ENCODE peak calls at places on chromosomes 13 and 19, in ten cellular contexts. One of them, this sample, is unnamed.

GRCh38 chr13:77846173-77846572 is 72.5 kb downstream of the EDNRB start:
- DNase-seq in NCI-H774: no peak
- DNase-seq in stimulated activated CD4-positive, alpha-beta T cell treated with anti-CD3 and anti-CD28 coated beads, Interleukin-4, amount 100 ng/mL, for 24 hours: no peak
- DNase-seq in T-helper 2 cell: no peak
- DNase-seq in breast epithelium: no peak
- DNase-seq in A172: no peak
- DNase-seq in pancreas: no peak
- DNase-seq in neuronal stem cell: no peak
- DNase-seq in astrocyte of the spinal cord: no peak
- DNase-seq in brain microvascular endothelial cell: no peak
- DNase-seq in this sample: no peak

GRCh38 chr19:1422360-1422759 is 15.0 kb downstream of the DAZAP1 start:
- DNase-seq in NCI-H774: no peak
- DNase-seq in stimulated activated CD4-positive, alpha-beta T cell treated with anti-CD3 and anti-CD28 coated beads, Interleukin-4, amount 100 ng/mL, for 24 hours: no peak
- DNase-seq in T-helper 2 cell: no peak
- DNase-seq in breast epithelium: no peak
- DNase-seq in A172: no peak
- DNase-seq in pancreas: no peak
- DNase-seq in neuronal stem cell: no peak
- DNase-seq in astrocyte of the spinal cord: no peak
- DNase-seq in brain microvascular endothelial cell: no peak
- DNase-seq in this sample: no peak

GRCh38 chr19:51123381-51124186 is 1.1 kb upstream of the SIGLEC9 start:
- DNase-seq in NCI-H774: no peak
- DNase-seq in stimulated activated CD4-positive, alpha-beta T cell treated with anti-CD3 and anti-CD28 coated beads, Interleukin-4, amount 100 ng/mL, for 24 hours: peak; percentile 38
- DNase-seq in T-helper 2 cell: no peak
- DNase-seq in breast epithelium: no peak
- DNase-seq in A172: no peak
- DNase-seq in pancreas: no peak
- DNase-seq in neuronal stem cell: no peak
- DNase-seq in astrocyte of the spinal cord: no peak
- DNase-seq in brain microvascular endothelial cell: no peak
- DNase-seq in this sample: no peak

GRCh38 chr13:94968040-94968756 is 255.9 kb upstream of the SOX21 start:
- DNase-seq in NCI-H774: no peak
- DNase-seq in stimulated activated CD4-positive, alpha-beta T cell treated with anti-CD3 and anti-CD28 coated beads, Interleukin-4, amount 100 ng/mL, for 24 hours: no peak
- DNase-seq in T-helper 2 cell: no peak
- DNase-seq in breast epithelium: no peak
- DNase-seq in A172: peak; percentile 31
- DNase-seq in pancreas: no peak
- DNase-seq in neuronal stem cell: peak; percentile 65
- DNase-seq in astrocyte of the spinal cord: peak; percentile 35
- DNase-seq in brain microvascular endothelial cell: no peak
- DNase-seq in this sample: no peak

GRCh38 chr13:113077566-113077952 is 28.0 kb upstream of the F7 start:
- DNase-seq in NCI-H774: no peak
- DNase-seq in stimulated activated CD4-positive, alpha-beta T cell treated with anti-CD3 and anti-CD28 coated beads, Interleukin-4, amount 100 ng/mL, for 24 hours: no peak
- DNase-seq in T-helper 2 cell: no peak
- DNase-seq in breast epithelium: no peak
- DNase-seq in A172: no peak
- DNase-seq in pancreas: peak; percentile 20
- DNase-seq in neuronal stem cell: no peak
- DNase-seq in astrocyte of the spinal cord: no peak
- DNase-seq in brain microvascular endothelial cell: no peak
- DNase-seq in this sample: no peak

GRCh38 chr13:67075239-67075638 is 154.9 kb downstream of the PCDH9 start:
- DNase-seq in NCI-H774: no peak
- DNase-seq in stimulated activated CD4-positive, alpha-beta T cell treated with anti-CD3 and anti-CD28 coated beads, Interleukin-4, amount 100 ng/mL, for 24 hours: no peak
- DNase-seq in T-helper 2 cell: no peak
- DNase-seq in breast epithelium: no peak
- DNase-seq in A172: no peak
- DNase-seq in pancreas: no peak
- DNase-seq in neuronal stem cell: no peak
- DNase-seq in astrocyte of the spinal cord: no peak
- DNase-seq in brain microvascular endothelial cell: no peak
- DNase-seq in this sample: no peak

GRCh38 chr19:52520013-52520412 is 7.5 kb upstream of the ZNF808 start:
- DNase-seq in NCI-H774: no peak
- DNase-seq in stimulated activated CD4-positive, alpha-beta T cell treated with anti-CD3 and anti-CD28 coated beads, Interleukin-4, amount 100 ng/mL, for 24 hours: no peak
- DNase-seq in T-helper 2 cell: no peak
- DNase-seq in breast epithelium: no peak
- DNase-seq in A172: no peak
- DNase-seq in pancreas: no peak
- DNase-seq in neuronal stem cell: no peak
- DNase-seq in astrocyte of the spinal cord: no peak
- DNase-seq in brain microvascular endothelial cell: no peak
- DNase-seq in this sample: no peak

GRCh38 chr13:77584111-77584510 is 48.6 kb downstream of the SCEL start:
- DNase-seq in NCI-H774: no peak
- DNase-seq in stimulated activated CD4-positive, alpha-beta T cell treated with anti-CD3 and anti-CD28 coated beads, Interleukin-4, amount 100 ng/mL, for 24 hours: no peak
- DNase-seq in T-helper 2 cell: no peak
- DNase-seq in breast epithelium: peak; percentile 76
- DNase-seq in A172: no peak
- DNase-seq in pancreas: no peak
- DNase-seq in neuronal stem cell: no peak
- DNase-seq in astrocyte of the spinal cord: peak; percentile 29
- DNase-seq in brain microvascular endothelial cell: no peak
- DNase-seq in this sample: no peak

GRCh38 chr13:21541271-21541670 is 62.7 kb downstream of the MICU2 start:
- DNase-seq in NCI-H774: no peak
- DNase-seq in stimulated activated CD4-positive, alpha-beta T cell treated with anti-CD3 and anti-CD28 coated beads, Interleukin-4, amount 100 ng/mL, for 24 hours: no peak
- DNase-seq in T-helper 2 cell: no peak
- DNase-seq in breast epithelium: no peak
- DNase-seq in A172: no peak
- DNase-seq in pancreas: no peak
- DNase-seq in neuronal stem cell: no peak
- DNase-seq in astrocyte of the spinal cord: no peak
- DNase-seq in brain microvascular endothelial cell: no peak
- DNase-seq in this sample: no peak

GRCh38 chr13:76884167-76884566 is 2.0 kb downstream of the KCTD12 start:
- DNase-seq in NCI-H774: no peak
- DNase-seq in stimulated activated CD4-positive, alpha-beta T cell treated with anti-CD3 and anti-CD28 coated beads, Interleukin-4, amount 100 ng/mL, for 24 hours: no peak
- DNase-seq in T-helper 2 cell: no peak
- DNase-seq in breast epithelium: peak; percentile 29
- DNase-seq in A172: no peak
- DNase-seq in pancreas: peak; percentile 34
- DNase-seq in neuronal stem cell: no peak
- DNase-seq in astrocyte of the spinal cord: peak; percentile 30
- DNase-seq in brain microvascular endothelial cell: peak; percentile 29
- DNase-seq in this sample: no peak

GRCh38 chr19:43525836-43526771 is 897 bp downstream of the ETHE1 start:
- DNase-seq in NCI-H774: no peak
- DNase-seq in stimulated activated CD4-positive, alpha-beta T cell treated with anti-CD3 and anti-CD28 coated beads, Interleukin-4, amount 100 ng/mL, for 24 hours: peak; percentile 42
- DNase-seq in T-helper 2 cell: no peak
- DNase-seq in breast epithelium: peak; percentile 35
- DNase-seq in A172: no peak
- DNase-seq in pancreas: no peak
- DNase-seq in neuronal stem cell: no peak
- DNase-seq in astrocyte of the spinal cord: peak; percentile 5
- DNase-seq in brain microvascular endothelial cell: no peak
- DNase-seq in this sample: no peak

GRCh38 chr13:48505597-48506091 is 27.2 kb downstream of the RCBTB2 start:
- DNase-seq in NCI-H774: no peak
- DNase-seq in stimulated activated CD4-positive, alpha-beta T cell treated with anti-CD3 and anti-CD28 coated beads, Interleukin-4, amount 100 ng/mL, for 24 hours: peak; percentile 61
- DNase-seq in T-helper 2 cell: no peak
- DNase-seq in breast epithelium: no peak
- DNase-seq in A172: no peak
- DNase-seq in pancreas: no peak
- DNase-seq in neuronal stem cell: no peak
- DNase-seq in astrocyte of the spinal cord: no peak
- DNase-seq in brain microvascular endothelial cell: no peak
- DNase-seq in this sample: no peak

GRCh38 chr19:35495107-35496064 is 5.1 kb upstream of the KRTDAP start:
- DNase-seq in NCI-H774: peak; percentile 39
- DNase-seq in stimulated activated CD4-positive, alpha-beta T cell treated with anti-CD3 and anti-CD28 coated beads, Interleukin-4, amount 100 ng/mL, for 24 hours: peak; percentile 83
- DNase-seq in T-helper 2 cell: peak; percentile 33
- DNase-seq in breast epithelium: peak; percentile 27
- DNase-seq in A172: peak; percentile 51
- DNase-seq in pancreas: peak; percentile 79
- DNase-seq in neuronal stem cell: peak; percentile 51
- DNase-seq in astrocyte of the spinal cord: peak; percentile 47
- DNase-seq in brain microvascular endothelial cell: peak; percentile 44
- DNase-seq in this sample: no peak

GRCh38 chr19:36719687-36720556 is 32.5 kb downstream of the ZNF567 start:
- DNase-seq in NCI-H774: no peak
- DNase-seq in stimulated activated CD4-positive, alpha-beta T cell treated with anti-CD3 and anti-CD28 coated beads, Interleukin-4, amount 100 ng/mL, for 24 hours: no peak
- DNase-seq in T-helper 2 cell: no peak
- DNase-seq in breast epithelium: no peak
- DNase-seq in A172: peak; percentile 3
- DNase-seq in pancreas: no peak
- DNase-seq in neuronal stem cell: no peak
- DNase-seq in astrocyte of the spinal cord: peak; percentile 29
- DNase-seq in brain microvascular endothelial cell: no peak
- DNase-seq in this sample: no peak

GRCh38 chr19:39277598-39277997 is 9.4 kb downstream of the IFNL2 start:
- DNase-seq in NCI-H774: no peak
- DNase-seq in stimulated activated CD4-positive, alpha-beta T cell treated with anti-CD3 and anti-CD28 coated beads, Interleukin-4, amount 100 ng/mL, for 24 hours: no peak
- DNase-seq in T-helper 2 cell: no peak
- DNase-seq in breast epithelium: no peak
- DNase-seq in A172: no peak
- DNase-seq in pancreas: no peak
- DNase-seq in neuronal stem cell: no peak
- DNase-seq in astrocyte of the spinal cord: no peak
- DNase-seq in brain microvascular endothelial cell: peak; percentile 3
- DNase-seq in this sample: no peak

GRCh38 chr13:33479066-33479465 is 193.5 kb upstream of the STARD13 start:
- DNase-seq in NCI-H774: no peak
- DNase-seq in stimulated activated CD4-positive, alpha-beta T cell treated with anti-CD3 and anti-CD28 coated beads, Interleukin-4, amount 100 ng/mL, for 24 hours: no peak
- DNase-seq in T-helper 2 cell: no peak
- DNase-seq in breast epithelium: no peak
- DNase-seq in A172: no peak
- DNase-seq in pancreas: no peak
- DNase-seq in neuronal stem cell: no peak
- DNase-seq in astrocyte of the spinal cord: no peak
- DNase-seq in brain microvascular endothelial cell: no peak
- DNase-seq in this sample: no peak

GRCh38 chr13:42102961-42103688 is 54.7 kb downstream of the DGKH start:
- DNase-seq in NCI-H774: no peak
- DNase-seq in stimulated activated CD4-positive, alpha-beta T cell treated with anti-CD3 and anti-CD28 coated beads, Interleukin-4, amount 100 ng/mL, for 24 hours: no peak
- DNase-seq in T-helper 2 cell: no peak
- DNase-seq in breast epithelium: no peak
- DNase-seq in A172: peak; percentile 34
- DNase-seq in pancreas: no peak
- DNase-seq in neuronal stem cell: no peak
- DNase-seq in astrocyte of the spinal cord: peak; percentile 58
- DNase-seq in brain microvascular endothelial cell: no peak
- DNase-seq in this sample: no peak

GRCh38 chr19:15379083-15379995 is at the start of gene AKAP8:
- DNase-seq in NCI-H774: peak; percentile 96
- DNase-seq in stimulated activated CD4-positive, alpha-beta T cell treated with anti-CD3 and anti-CD28 coated beads, Interleukin-4, amount 100 ng/mL, for 24 hours: peak; percentile 98
- DNase-seq in T-helper 2 cell: peak; percentile 93
- DNase-seq in breast epithelium: peak; percentile 99
- DNase-seq in A172: peak; percentile 99
- DNase-seq in pancreas: peak; percentile 98
- DNase-seq in neuronal stem cell: peak; percentile 99
- DNase-seq in astrocyte of the spinal cord: peak; percentile 99
- DNase-seq in brain microvascular endothelial cell: peak; percentile 98
- DNase-seq in this sample: peak; percentile 63

GRCh38 chr13:23871616-23872220 is 17.5 kb downstream of the MIPEP start:
- DNase-seq in NCI-H774: peak; percentile 8
- DNase-seq in stimulated activated CD4-positive, alpha-beta T cell treated with anti-CD3 and anti-CD28 coated beads, Interleukin-4, amount 100 ng/mL, for 24 hours: no peak
- DNase-seq in T-helper 2 cell: no peak
- DNase-seq in breast epithelium: no peak
- DNase-seq in A172: peak; percentile 11
- DNase-seq in pancreas: no peak
- DNase-seq in neuronal stem cell: no peak
- DNase-seq in astrocyte of the spinal cord: peak; percentile 62
- DNase-seq in brain microvascular endothelial cell: no peak
- DNase-seq in this sample: no peak

GRCh38 chr13:52103386-52103785 is 25.5 kb downstream of the NEK5 start:
- DNase-seq in NCI-H774: no peak
- DNase-seq in stimulated activated CD4-positive, alpha-beta T cell treated with anti-CD3 and anti-CD28 coated beads, Interleukin-4, amount 100 ng/mL, for 24 hours: no peak
- DNase-seq in T-helper 2 cell: no peak
- DNase-seq in breast epithelium: no peak
- DNase-seq in A172: no peak
- DNase-seq in pancreas: no peak
- DNase-seq in neuronal stem cell: no peak
- DNase-seq in astrocyte of the spinal cord: no peak
- DNase-seq in brain microvascular endothelial cell: no peak
- DNase-seq in this sample: no peak

GRCh38 chr13:30792257-30793000 is 57.1 kb downstream of the ALOX5AP start:
- DNase-seq in NCI-H774: no peak
- DNase-seq in stimulated activated CD4-positive, alpha-beta T cell treated with anti-CD3 and anti-CD28 coated beads, Interleukin-4, amount 100 ng/mL, for 24 hours: no peak
- DNase-seq in T-helper 2 cell: no peak
- DNase-seq in breast epithelium: peak; percentile 91
- DNase-seq in A172: peak; percentile 81
- DNase-seq in pancreas: peak; percentile 75
- DNase-seq in neuronal stem cell: peak; percentile 43
- DNase-seq in astrocyte of the spinal cord: peak; percentile 97
- DNase-seq in brain microvascular endothelial cell: peak; percentile 93
- DNase-seq in this sample: no peak

GRCh38 chr13:101799196-101799595 is 346.7 kb downstream of the ITGBL1 start:
- DNase-seq in NCI-H774: no peak
- DNase-seq in stimulated activated CD4-positive, alpha-beta T cell treated with anti-CD3 and anti-CD28 coated beads, Interleukin-4, amount 100 ng/mL, for 24 hours: no peak
- DNase-seq in T-helper 2 cell: no peak
- DNase-seq in breast epithelium: no peak
- DNase-seq in A172: no peak
- DNase-seq in pancreas: no peak
- DNase-seq in neuronal stem cell: no peak
- DNase-seq in astrocyte of the spinal cord: no peak
- DNase-seq in brain microvascular endothelial cell: no peak
- DNase-seq in this sample: no peak

GRCh38 chr13:98171806-98172569 is 5.1 kb downstream of the RNF113B start:
- DNase-seq in NCI-H774: no peak
- DNase-seq in stimulated activated CD4-positive, alpha-beta T cell treated with anti-CD3 and anti-CD28 coated beads, Interleukin-4, amount 100 ng/mL, for 24 hours: no peak
- DNase-seq in T-helper 2 cell: no peak
- DNase-seq in breast epithelium: no peak
- DNase-seq in A172: peak; percentile 72
- DNase-seq in pancreas: peak; percentile 27
- DNase-seq in neuronal stem cell: no peak
- DNase-seq in astrocyte of the spinal cord: peak; percentile 59
- DNase-seq in brain microvascular endothelial cell: peak; percentile 63
- DNase-seq in this sample: no peak

GRCh38 chr19:2517881-2518601 is 42.1 kb downstream of the GADD45B start:
- DNase-seq in NCI-H774: no peak
- DNase-seq in stimulated activated CD4-positive, alpha-beta T cell treated with anti-CD3 and anti-CD28 coated beads, Interleukin-4, amount 100 ng/mL, for 24 hours: no peak
- DNase-seq in T-helper 2 cell: no peak
- DNase-seq in breast epithelium: no peak
- DNase-seq in A172: peak; percentile 75
- DNase-seq in pancreas: peak; percentile 33
- DNase-seq in neuronal stem cell: no peak
- DNase-seq in astrocyte of the spinal cord: peak; percentile 79
- DNase-seq in brain microvascular endothelial cell: no peak
- DNase-seq in this sample: no peak

GRCh38 chr13:58620171-58620570 is 988.6 kb downstream of the PCDH17 start:
- DNase-seq in NCI-H774: no peak
- DNase-seq in stimulated activated CD4-positive, alpha-beta T cell treated with anti-CD3 and anti-CD28 coated beads, Interleukin-4, amount 100 ng/mL, for 24 hours: no peak
- DNase-seq in T-helper 2 cell: no peak
- DNase-seq in breast epithelium: no peak
- DNase-seq in A172: no peak
- DNase-seq in pancreas: no peak
- DNase-seq in neuronal stem cell: no peak
- DNase-seq in astrocyte of the spinal cord: no peak
- DNase-seq in brain microvascular endothelial cell: no peak
- DNase-seq in this sample: no peak

This sample was measured in NCI-H187 treated with DMSO at 0.1 percent for 48 hours.